ENCODE peak calls at places on chromosome 16, in nine cellular contexts. One of them, this sample, is unnamed.

GRCh38 chr16:75491876-75492275 is 3.4 kb downstream of the CHST6 start:
- DNase-seq in BJ: no peak
- DNase-seq in colonic mucosa: no peak
- DNase-seq in testis: no peak
- DNase-seq in AG09309: no peak
- DNase-seq in cardiac muscle cell: no peak
- DNase-seq in uterus: no peak
- DNase-seq in sigmoid colon: no peak
- DNase-seq in cardiac fibroblast: no peak
- DNase-seq in this sample: no peak

GRCh38 chr16:49766280-49766679 is 89.6 kb downstream of the ZNF423 start:
- DNase-seq in BJ: no peak
- DNase-seq in colonic mucosa: no peak
- DNase-seq in testis: peak
- DNase-seq in AG09309: no peak
- DNase-seq in cardiac muscle cell: peak
- DNase-seq in uterus: no peak
- DNase-seq in sigmoid colon: no peak
- DNase-seq in cardiac fibroblast: peak
- DNase-seq in this sample: no peak

GRCh38 chr16:7646831-7647230 is 314.2 kb downstream of the RBFOX1 start:
- DNase-seq in BJ: no peak
- DNase-seq in colonic mucosa: no peak
- DNase-seq in testis: no peak
- DNase-seq in AG09309: no peak
- DNase-seq in cardiac muscle cell: no peak
- DNase-seq in uterus: no peak
- DNase-seq in sigmoid colon: no peak
- DNase-seq in cardiac fibroblast: no peak
- DNase-seq in this sample: no peak

GRCh38 chr16:84312783-84313382 is 18.2 kb downstream of the WFDC1 start:
- DNase-seq in BJ: no peak
- DNase-seq in colonic mucosa: peak
- DNase-seq in testis: peak
- DNase-seq in AG09309: no peak
- DNase-seq in cardiac muscle cell: no peak
- DNase-seq in uterus: no peak
- DNase-seq in sigmoid colon: peak
- DNase-seq in cardiac fibroblast: no peak
- DNase-seq in this sample: peak

GRCh38 chr16:89442990-89443726 is 47.2 kb downstream of the ANKRD11 start:
- DNase-seq in BJ: no peak
- DNase-seq in colonic mucosa: peak
- DNase-seq in testis: no peak
- DNase-seq in AG09309: no peak
- DNase-seq in cardiac muscle cell: peak
- DNase-seq in uterus: peak
- DNase-seq in sigmoid colon: peak
- DNase-seq in cardiac fibroblast: peak
- DNase-seq in this sample: no peak

GRCh38 chr16:17347624-17348023 is 123.1 kb downstream of the XYLT1 start:
- DNase-seq in BJ: no peak
- DNase-seq in colonic mucosa: no peak
- DNase-seq in testis: no peak
- DNase-seq in AG09309: no peak
- DNase-seq in cardiac muscle cell: no peak
- DNase-seq in uterus: no peak
- DNase-seq in sigmoid colon: no peak
- DNase-seq in cardiac fibroblast: no peak
- DNase-seq in this sample: no peak

GRCh38 chr16:48075398-48075797 is 80.4 kb downstream of the ABCC12 start:
- DNase-seq in BJ: no peak
- DNase-seq in colonic mucosa: no peak
- DNase-seq in testis: no peak
- DNase-seq in AG09309: no peak
- DNase-seq in cardiac muscle cell: no peak
- DNase-seq in uterus: no peak
- DNase-seq in sigmoid colon: no peak
- DNase-seq in cardiac fibroblast: peak
- DNase-seq in this sample: no peak

GRCh38 chr16:46830417-46830901 is 521 bp downstream of the C16orf87 start:
- DNase-seq in BJ: no peak
- DNase-seq in colonic mucosa: peak
- DNase-seq in testis: peak
- DNase-seq in AG09309: no peak
- DNase-seq in cardiac muscle cell: peak
- DNase-seq in uterus: no peak
- DNase-seq in sigmoid colon: no peak
- DNase-seq in cardiac fibroblast: peak
- DNase-seq in this sample: peak

GRCh38 chr16:72840591-72841381 is 207.1 kb downstream of the ZFHX3 start:
- DNase-seq in BJ: no peak
- DNase-seq in colonic mucosa: no peak
- DNase-seq in testis: no peak
- DNase-seq in AG09309: no peak
- DNase-seq in cardiac muscle cell: no peak
- DNase-seq in uterus: no peak
- DNase-seq in sigmoid colon: no peak
- DNase-seq in cardiac fibroblast: no peak
- DNase-seq in this sample: no peak

GRCh38 chr16:53098526-53099317 is 43.9 kb downstream of the CHD9 start:
- DNase-seq in BJ: peak
- DNase-seq in colonic mucosa: peak
- DNase-seq in testis: peak
- DNase-seq in AG09309: no peak
- DNase-seq in cardiac muscle cell: peak
- DNase-seq in uterus: peak
- DNase-seq in sigmoid colon: peak
- DNase-seq in cardiac fibroblast: peak
- DNase-seq in this sample: peak

GRCh38 chr16:80719573-80719972 is 84.8 kb downstream of the CDYL2 start:
- DNase-seq in BJ: no peak
- DNase-seq in colonic mucosa: no peak
- DNase-seq in testis: no peak
- DNase-seq in AG09309: no peak
- DNase-seq in cardiac muscle cell: no peak
- DNase-seq in uterus: no peak
- DNase-seq in sigmoid colon: no peak
- DNase-seq in cardiac fibroblast: no peak
- DNase-seq in this sample: no peak

DNA sequence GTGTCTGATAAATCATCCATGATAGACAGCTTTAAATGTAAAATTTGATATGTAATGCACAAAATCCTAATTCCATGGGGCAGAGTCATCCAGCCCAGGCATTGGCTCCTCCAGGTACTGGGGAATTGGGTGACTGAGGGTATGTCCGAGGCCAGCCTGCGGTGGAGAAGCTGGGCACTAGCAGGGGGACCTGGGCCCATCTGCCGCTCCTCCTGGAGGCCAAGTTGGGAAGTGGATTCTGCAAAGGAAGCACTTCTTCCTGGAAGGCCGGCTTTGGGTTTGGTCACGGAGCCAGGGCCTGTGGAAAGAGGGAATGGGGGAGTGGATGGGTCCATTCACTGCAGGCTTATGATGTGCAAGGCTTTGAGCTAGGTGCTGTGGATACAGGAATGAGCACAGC is 85.8 kb downstream of the GNAO1 start:
- DNase-seq in BJ: no peak
- DNase-seq in colonic mucosa: no peak
- DNase-seq in testis: no peak
- DNase-seq in AG09309: no peak
- DNase-seq in cardiac muscle cell: no peak
- DNase-seq in uterus: no peak
- DNase-seq in sigmoid colon: no peak
- DNase-seq in cardiac fibroblast: no peak
- DNase-seq in this sample: peak
- TF ChIP-seq CTCF in BJ: no peak
- TF ChIP-seq CTCF in colonic mucosa: no peak
- TF ChIP-seq CTCF in testis: no peak
- TF ChIP-seq CTCF in AG09309: no peak
- TF ChIP-seq CTCF in cardiac muscle cell: peak
- TF ChIP-seq CTCF in uterus: no peak
- TF ChIP-seq CTCF in sigmoid colon: peak
- TF ChIP-seq CTCF in cardiac fibroblast: no peak
- TF ChIP-seq CTCF in this sample: no peak

DNA sequence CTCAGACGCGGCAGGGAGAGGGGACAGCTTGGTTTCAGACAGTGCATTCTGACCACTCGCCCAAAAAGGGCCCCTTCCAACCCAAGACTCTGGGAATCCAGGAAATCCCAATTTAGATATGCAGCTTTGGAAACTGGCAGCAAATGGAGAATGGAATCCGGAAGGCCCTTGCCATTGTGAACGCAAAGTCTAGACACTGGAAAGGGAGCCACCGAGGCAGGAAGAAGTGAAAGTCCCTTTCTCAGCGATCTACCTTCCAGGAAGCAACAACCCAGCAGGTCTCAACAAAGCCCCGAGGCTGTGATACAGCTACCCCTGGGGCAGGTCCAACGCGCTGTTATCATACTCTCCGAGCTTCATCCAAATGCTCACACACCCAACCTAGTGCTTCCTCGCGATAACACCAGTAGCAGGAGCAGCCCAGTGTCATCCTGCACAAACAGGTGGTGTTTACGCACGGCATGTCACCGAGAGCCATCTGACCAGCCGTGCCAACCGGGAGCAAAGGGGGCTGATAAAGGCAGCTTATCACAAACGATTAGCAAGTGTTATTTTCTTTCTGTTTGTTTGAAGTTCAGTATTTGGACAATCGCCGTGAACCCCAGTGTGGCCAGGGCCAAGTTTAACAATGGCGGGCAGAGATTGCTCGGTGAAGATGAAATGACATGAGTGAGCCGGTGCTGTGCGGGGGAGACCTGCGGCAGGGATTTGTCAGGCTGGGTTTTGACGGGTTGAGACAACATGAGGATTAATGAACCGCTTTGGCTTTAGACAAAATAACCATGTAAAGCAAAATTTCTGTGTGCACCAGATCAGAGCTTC is 240.6 kb downstream of the FOXL1 start:
- DNase-seq in BJ: no peak
- DNase-seq in colonic mucosa: no peak
- DNase-seq in testis: no peak
- DNase-seq in AG09309: no peak
- DNase-seq in cardiac muscle cell: peak
- DNase-seq in uterus: no peak
- DNase-seq in sigmoid colon: no peak
- DNase-seq in cardiac fibroblast: peak
- DNase-seq in this sample: no peak
- H3K4me3 ChIP-seq in BJ: no peak
- H3K4me3 ChIP-seq in colonic mucosa: no peak
- H3K4me3 ChIP-seq in testis: no peak
- H3K4me3 ChIP-seq in AG09309: no peak
- H3K4me3 ChIP-seq in cardiac muscle cell: no peak
- H3K4me3 ChIP-seq in uterus: no peak
- H3K4me3 ChIP-seq in sigmoid colon: no peak
- H3K4me3 ChIP-seq in cardiac fibroblast: no peak
- H3K4me3 ChIP-seq in this sample: no peak

GRCh38 chr16:9159839-9160550 is 68.6 kb downstream of the HAPSTR1 start:
- DNase-seq in BJ: no peak
- DNase-seq in colonic mucosa: peak
- DNase-seq in testis: peak
- DNase-seq in AG09309: no peak
- DNase-seq in cardiac muscle cell: peak
- DNase-seq in uterus: peak
- DNase-seq in sigmoid colon: no peak
- DNase-seq in cardiac fibroblast: peak
- DNase-seq in this sample: peak
- TF ChIP-seq CTCF in BJ: peak
- TF ChIP-seq CTCF in colonic mucosa: peak
- TF ChIP-seq CTCF in testis: peak
- TF ChIP-seq CTCF in AG09309: peak
- TF ChIP-seq CTCF in cardiac muscle cell: peak
- TF ChIP-seq CTCF in uterus: peak
- TF ChIP-seq CTCF in sigmoid colon: peak
- TF ChIP-seq CTCF in cardiac fibroblast: peak
- TF ChIP-seq CTCF in this sample: peak

DNA sequence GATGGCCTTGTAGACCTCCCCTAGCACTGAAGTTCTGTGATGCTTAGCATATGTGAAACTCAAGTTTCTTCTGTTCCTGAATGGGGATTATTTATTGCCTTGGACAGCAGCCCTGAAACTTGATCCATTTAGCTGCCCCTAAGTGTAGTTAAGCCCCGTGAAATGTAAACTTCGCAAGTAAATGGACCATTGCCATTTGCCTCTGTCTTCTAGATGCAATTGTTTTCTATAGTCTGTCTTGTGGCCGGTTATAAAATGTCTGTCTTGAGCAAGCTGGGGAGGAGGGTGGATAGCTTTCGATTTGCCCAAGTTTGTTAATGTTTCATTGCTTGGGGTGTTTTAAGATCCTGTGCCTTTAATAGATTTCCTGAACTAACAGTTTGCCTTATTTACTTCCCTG is 261.8 kb downstream of the CDH13 start:
- DNase-seq in BJ: peak
- DNase-seq in colonic mucosa: peak
- DNase-seq in testis: no peak
- DNase-seq in AG09309: peak
- DNase-seq in cardiac muscle cell: peak
- DNase-seq in uterus: no peak
- DNase-seq in sigmoid colon: no peak
- DNase-seq in cardiac fibroblast: peak
- DNase-seq in this sample: no peak
- H3K4me3 ChIP-seq in BJ: no peak
- H3K4me3 ChIP-seq in colonic mucosa: no peak
- H3K4me3 ChIP-seq in testis: no peak
- H3K4me3 ChIP-seq in AG09309: no peak
- H3K4me3 ChIP-seq in cardiac muscle cell: no peak
- H3K4me3 ChIP-seq in uterus: no peak
- H3K4me3 ChIP-seq in sigmoid colon: no peak
- H3K4me3 ChIP-seq in cardiac fibroblast: no peak
- H3K4me3 ChIP-seq in this sample: no peak

DNA sequence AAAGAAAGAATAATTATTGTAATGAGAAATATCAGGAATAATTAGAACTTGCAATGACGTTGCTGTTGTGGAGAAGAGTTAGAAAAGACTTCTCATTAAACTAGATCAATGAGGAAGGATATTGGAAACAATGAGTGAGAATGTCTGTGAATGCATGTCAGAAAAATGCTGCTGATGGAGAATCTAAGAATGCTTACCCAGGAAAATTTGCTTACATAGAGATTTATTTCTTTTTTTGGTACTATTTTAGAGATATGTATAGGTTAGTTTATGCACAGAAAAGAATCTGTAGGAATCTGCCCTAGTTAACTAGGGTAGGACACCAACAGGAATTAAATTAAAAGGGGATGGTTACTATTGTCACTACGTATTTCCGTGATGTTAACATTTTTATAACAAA is 140.2 kb downstream of the USP31 start:
- DNase-seq in BJ: no peak
- DNase-seq in colonic mucosa: no peak
- DNase-seq in testis: no peak
- DNase-seq in AG09309: no peak
- DNase-seq in cardiac muscle cell: no peak
- DNase-seq in uterus: no peak
- DNase-seq in sigmoid colon: no peak
- DNase-seq in cardiac fibroblast: no peak
- DNase-seq in this sample: no peak
- TF ChIP-seq CTCF in BJ: no peak
- TF ChIP-seq CTCF in colonic mucosa: no peak
- TF ChIP-seq CTCF in testis: no peak
- TF ChIP-seq CTCF in AG09309: no peak
- TF ChIP-seq CTCF in cardiac muscle cell: no peak
- TF ChIP-seq CTCF in uterus: no peak
- TF ChIP-seq CTCF in sigmoid colon: no peak
- TF ChIP-seq CTCF in cardiac fibroblast: no peak
- TF ChIP-seq CTCF in this sample: no peak

This sample was measured in upper lobe of right lung.